ENCODE peak calls at places on chromosomes 12 and 14, in five cellular contexts. U, V, K, T and Y are unnamed samples.

GRCh38 chr14:50318031-50318626 is 6.0 kb downstream of the DMAC2L start:
- DNase-seq in K (no peak), T (no peak), V (no peak), U (peak), Y (peak)

GRCh38 chr12:41188841-41189394 is 798 bp downstream of the PDZRN4 start:
- DNase-seq in T (no peak), U (no peak), V (no peak), K (peak), Y (no peak)

GRCh38 chr14:65210118-65210826 is 108.0 kb upstream of the MAX start:
- DNase-seq in T (no peak), K (no peak), U (no peak), V (no peak), Y (no peak)

GRCh38 chr14:70098257-70098809 is 90.4 kb downstream of the SLC8A3 start:
- DNase-seq in T (no peak), V (no peak), U (no peak), K (no peak), Y (no peak)

GRCh38 chr12:124046206-124046740 is 73.3 kb downstream of the ZNF664 start:
- DNase-seq in V (no peak), U (no peak), T (no peak), K (no peak), Y (peak)

GRCh38 chr14:101604228-101604934 is 43.1 kb downstream of the DIO3 start:
- DNase-seq in K (no peak), T (no peak), U (no peak), V (no peak), Y (no peak)

GRCh38 chr12:75859868-75860267 is 171.7 kb downstream of the PHLDA1 start:
- DNase-seq in K (no peak), V (no peak), U (no peak), T (no peak), Y (peak)

GRCh38 chr12:72017054-72017651 is 78.5 kb downstream of the TPH2 start:
- DNase-seq in V (peak), K (peak), T (peak), U (peak), Y (peak)

GRCh38 chr12:118428643-118429042 is 52.3 kb downstream of the SUDS3 start:
- DNase-seq in K (no peak), U (no peak), T (no peak), V (no peak), Y (no peak)

GRCh38 chr12:78035913-78036658 is 205.4 kb downstream of the NAV3 start:
- DNase-seq in U (peak), K (no peak), V (no peak), T (no peak), Y (no peak)
- H3K4me3 ChIP-seq in U (no peak), K (peak), V (no peak), T (no peak), Y (no peak)

DNA sequence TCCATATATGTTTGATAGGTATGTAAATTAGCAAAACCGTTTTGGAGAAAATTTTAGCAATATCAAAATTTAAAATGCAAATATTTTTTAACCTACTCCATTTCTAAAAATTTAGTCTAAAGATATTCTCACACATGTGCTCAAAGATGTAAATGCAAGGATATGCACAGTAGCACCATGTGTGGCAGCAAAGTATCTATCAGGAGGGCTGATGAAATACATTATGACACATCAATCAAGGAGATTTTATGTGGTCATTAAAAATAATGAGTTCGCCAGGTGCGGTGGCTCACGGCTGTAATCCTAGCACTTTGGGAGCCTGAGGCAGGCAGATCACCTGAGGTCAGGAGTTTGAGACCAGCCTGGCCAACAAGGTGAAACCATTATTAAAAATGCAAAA is 8.0 kb upstream of the C1R start:
- DNase-seq in K (peak), V (no peak), T (peak), U (no peak), Y (no peak)
- TF ChIP-seq CTCF in K (no peak), V (no peak), T (no peak), U (no peak), Y (no peak)

GRCh38 chr12:93813181-93813580 is 136.0 kb downstream of the CRADD start:
- DNase-seq in V (no peak), T (no peak), U (no peak), K (no peak), Y (no peak)

GRCh38 chr12:93812616-93813015 is 135.4 kb downstream of the CRADD start:
- DNase-seq in U (no peak), K (no peak), T (no peak), V (no peak), Y (no peak)

GRCh38 chr12:93818488-93819047 is 141.4 kb downstream of the CRADD start:
- DNase-seq in V (no peak), K (no peak), U (no peak), T (no peak), Y (no peak)

GRCh38 chr12:93819048-93819491 is 141.9 kb downstream of the CRADD start:
- DNase-seq in V (peak), U (no peak), T (peak), K (peak), Y (peak)

GRCh38 chr12:93813972-93814821 is 137.0 kb downstream of the CRADD start:
- DNase-seq in U (no peak), V (peak), K (peak), T (peak), Y (no peak)
- H3K4me3 ChIP-seq in U (no peak), V (no peak), K (peak), T (no peak), Y (no peak)

DNA sequence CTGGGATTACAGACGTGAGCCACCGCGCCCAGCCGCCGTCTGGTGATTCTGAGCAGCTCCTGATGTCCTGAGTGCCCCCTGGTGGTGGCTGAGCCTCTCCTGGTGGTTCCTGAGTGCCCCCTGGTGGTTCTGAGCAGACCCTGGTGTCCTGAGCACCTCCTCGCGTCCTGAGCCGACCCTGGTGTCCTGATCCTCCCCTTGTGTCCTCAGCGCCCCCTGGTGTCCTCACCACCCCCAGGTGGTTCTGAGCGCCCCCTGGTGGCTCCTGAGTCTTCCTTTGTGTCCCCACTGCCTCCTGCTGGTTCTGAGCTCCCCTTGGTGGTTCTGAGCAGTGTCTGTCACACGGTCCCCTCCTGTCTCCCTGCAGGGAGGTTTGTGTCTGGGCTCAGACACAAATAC is 1304.9 kb downstream of the TMEM121 start:
- DNase-seq in K (no peak), U (no peak), V (no peak), T (no peak), Y (no peak)
- TF ChIP-seq CTCF in K (no peak), U (peak), V (no peak), T (no peak), Y (no peak)

DNA sequence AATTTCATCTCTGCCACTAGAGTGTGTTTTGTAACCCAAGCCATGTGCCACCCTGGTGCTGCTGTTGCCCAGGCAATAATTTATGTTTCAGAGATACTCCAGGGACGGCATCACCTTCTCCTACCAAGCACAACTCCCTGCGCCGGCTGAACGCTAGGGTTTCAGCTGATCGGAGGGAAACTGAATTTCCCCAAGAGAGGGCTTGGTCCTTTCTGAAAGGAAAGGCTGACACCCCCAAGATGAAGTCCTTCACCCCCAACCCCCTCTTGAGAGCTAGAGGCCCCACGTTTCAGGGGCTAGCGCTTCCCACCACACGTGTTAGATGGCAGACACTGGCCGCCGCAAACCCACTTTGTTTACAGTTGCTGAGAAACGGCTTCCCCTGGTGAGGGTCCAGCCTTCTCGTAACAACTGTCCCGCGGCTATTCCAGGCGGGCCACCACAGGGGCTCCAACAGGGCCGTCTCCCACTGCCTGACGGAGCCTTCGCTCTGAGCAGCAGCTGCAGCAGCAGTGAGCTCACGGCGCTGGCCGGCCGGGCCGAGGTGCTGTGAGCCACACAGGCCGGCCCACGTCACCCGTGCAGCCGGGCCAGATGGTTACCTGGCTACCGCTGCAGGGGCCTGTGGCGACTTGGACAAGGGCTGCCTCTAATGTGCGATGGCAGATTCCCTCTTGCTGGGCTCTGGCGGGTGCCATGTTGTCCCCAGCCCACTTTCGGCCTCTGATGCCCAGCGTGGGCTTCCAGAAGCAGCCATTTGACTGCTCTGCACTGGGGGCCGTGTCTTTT is 66.4 kb downstream of the TESC start:
- DNase-seq in T (peak), V (peak), K (peak), U (peak), Y (peak)
- H3K4me3 ChIP-seq in T (no peak), V (peak), K (no peak), U (no peak), Y (no peak)

DNA sequence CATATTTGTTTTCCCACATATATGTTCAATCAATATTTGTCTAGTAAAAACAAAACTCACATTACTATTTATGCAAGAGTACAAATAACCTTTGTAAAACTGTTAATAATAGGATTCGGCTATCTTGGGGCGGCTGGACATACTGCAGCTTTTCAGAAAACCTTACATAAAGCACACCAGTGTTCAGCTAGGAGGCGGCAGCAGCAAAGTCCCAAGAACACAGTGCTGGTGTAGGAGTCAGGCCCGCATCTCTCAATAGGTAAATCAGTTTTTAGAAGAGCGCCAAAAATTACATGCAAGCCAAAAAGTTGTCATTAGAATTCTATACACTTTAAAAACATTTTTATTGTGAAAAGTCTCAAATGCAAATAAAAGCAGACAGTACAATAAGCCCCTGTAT is 37.5 kb downstream of the CCDC88C start:
- DNase-seq in U (no peak), K (no peak), T (no peak), V (no peak), Y (no peak)
- TF ChIP-seq CTCF in U (no peak), K (no peak), T (no peak), V (no peak), Y (no peak)

GRCh38 chr14:91402278-91403068 is 15.1 kb downstream of the CCDC88C start:
- DNase-seq in K (no peak), T (no peak), V (peak), U (no peak), Y (no peak)
- H3K4me3 ChIP-seq in K (no peak), T (no peak), V (no peak), U (no peak), Y (no peak)

GRCh38 chr12:107669946-107670345 is 15.7 kb upstream of the PWP1 start:
- DNase-seq in K (peak), T (no peak), V (no peak), U (no peak), Y (no peak)

GRCh38 chr12:107668743-107669142 is 16.9 kb upstream of the PWP1 start:
- DNase-seq in V (no peak), T (no peak), U (no peak), K (no peak), Y (no peak)

GRCh38 chr12:107668320-107668719 is 17.3 kb upstream of the PWP1 start:
- DNase-seq in K (no peak), U (no peak), V (no peak), T (no peak), Y (no peak)

GRCh38 chr12:107667464-107667863 is 18.1 kb upstream of the PWP1 start:
- DNase-seq in K (no peak), U (no peak), T (no peak), V (no peak), Y (no peak)

DNA sequence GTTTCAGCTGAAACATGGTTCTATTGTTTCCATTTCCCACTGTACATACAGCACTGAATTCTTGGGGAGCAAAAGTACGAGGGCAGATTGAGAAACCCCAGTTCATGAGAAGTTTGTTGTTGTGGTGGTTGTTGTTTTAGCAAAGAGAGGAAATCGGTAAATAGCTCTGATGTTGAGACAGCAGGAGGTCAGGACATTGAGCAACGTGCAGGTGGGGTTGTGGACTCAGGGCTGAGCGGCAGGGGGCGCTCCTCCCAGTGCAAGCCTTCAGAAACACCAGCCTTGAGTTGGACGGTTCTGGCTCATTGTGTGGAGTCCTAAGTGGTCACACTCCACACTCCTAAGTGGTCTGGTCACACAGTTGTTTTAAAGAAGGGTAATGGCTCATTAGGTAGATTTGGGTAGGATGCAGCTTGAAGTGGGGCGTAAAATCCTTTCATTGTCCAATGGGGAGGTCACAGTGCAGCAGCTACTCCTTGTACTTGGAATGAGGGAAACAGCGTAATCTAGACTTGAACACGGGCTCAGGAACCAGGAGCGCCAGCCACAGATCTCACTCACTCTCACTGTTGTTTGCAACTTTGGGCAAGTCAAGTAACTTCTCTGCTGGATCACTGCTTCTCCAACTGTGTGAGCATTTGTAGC is 14.5 kb upstream of the PWP1 start:
- DNase-seq in U (peak), T (no peak), K (peak), V (peak), Y (peak)
- TF ChIP-seq CTCF in U (peak), T (no peak), K (peak), V (peak), Y (peak)